ENCODE peak calls at places on chromosomes 16 and 17, in six cellular contexts. A, H, J, N, K and M are unnamed samples.

GRCh38 chr17:45132302-45132568 is at the start of gene PLCD3:
- DNase-seq in A (no peak), H (no peak), J (no peak), N (no peak), K (no peak), M (no peak)

GRCh38 chr17:27552467-27552779 is 78.6 kb upstream of the LGALS9 start:
- DNase-seq in A (peak; percentile 56), H (no peak), J (no peak), N (no peak), K (no peak), M (no peak)

GRCh38 chr17:14748036-14748715 is 447.3 kb downstream of the HS3ST3B1 start:
- DNase-seq in A (no peak), H (no peak), J (no peak), N (no peak), K (no peak), M (no peak)

GRCh38 chr16:10644092-10644491 is 50.6 kb downstream of the TEKT5 start:
- DNase-seq in A (no peak), H (no peak), J (no peak), N (no peak), K (no peak), M (no peak)

GRCh38 chr16:79815049-79815448 is 214.5 kb upstream of the MAF start:
- DNase-seq in A (no peak), H (no peak), J (no peak), N (no peak), K (no peak), M (no peak)

GRCh38 chr17:47660064-47660492 is 10.4 kb downstream of the KPNB1 start:
- DNase-seq in A (no peak), H (no peak), J (no peak), N (peak; percentile 39), K (no peak), M (no peak)

GRCh38 chr17:10668771-10669170 is 11.7 kb upstream of the MYH3 start:
- DNase-seq in A (no peak), H (no peak), J (no peak), N (no peak), K (no peak), M (no peak)

GRCh38 chr17:17922198-17922901 is 49.9 kb downstream of the TOM1L2 start:
- DNase-seq in A (no peak), H (no peak), J (peak; percentile 51), N (no peak), K (no peak), M (no peak)

GRCh38 chr17:32461853-32462617 is 17.7 kb downstream of the PSMD11 start:
- DNase-seq in A (peak; percentile 51), H (no peak), J (peak; percentile 46), N (no peak), K (no peak), M (no peak)

GRCh38 chr17:49676276-49676868 is 1.5 kb downstream of the SPOP start:
- DNase-seq in A (no peak), H (no peak), J (peak; percentile 35), N (peak; percentile 85), K (no peak), M (no peak)

GRCh38 chr16:55089600-55089999 is 158.9 kb downstream of the IRX5 start:
- DNase-seq in A (no peak), H (no peak), J (no peak), N (no peak), K (no peak), M (no peak)

GRCh38 chr17:78359216-78359935 is 501 bp downstream of the SOCS3 start:
- DNase-seq in A (no peak), H (peak; percentile 58), J (peak; percentile 60), N (no peak), K (no peak), M (no peak)

GRCh38 chr17:18877104-18877503 is 19.2 kb downstream of the PRPSAP2 start:
- DNase-seq in A (no peak), H (no peak), J (no peak), N (no peak), K (no peak), M (no peak)

GRCh38 chr16:58110590-58111330 is 18.4 kb downstream of the CFAP20 start:
- DNase-seq in A (no peak), H (no peak), J (no peak), N (no peak), K (no peak), M (no peak)

GRCh38 chr16:5030251-5030870 is 3.4 kb downstream of the NAGPA start:
- DNase-seq in A (no peak), H (no peak), J (no peak), N (no peak), K (no peak), M (no peak)

GRCh38 chr17:71765437-71765836 is 355.4 kb upstream of the SOX9 start:
- DNase-seq in A (no peak), H (no peak), J (no peak), N (no peak), K (no peak), M (no peak)

GRCh38 chr17:57607553-57608120 is 137.5 kb downstream of the CCDC182 start:
- DNase-seq in A (no peak), H (peak; percentile 76), J (no peak), N (no peak), K (peak; percentile 38), M (peak; percentile 54)

GRCh38 chr17:4249452-4250029 is 14.2 kb downstream of the ANKFY1 start:
- DNase-seq in A (no peak), H (no peak), J (peak; percentile 90), N (no peak), K (no peak), M (no peak)

GRCh38 chr16:69123894-69124293 is 8.5 kb downstream of the CHTF8 start:
- DNase-seq in A (no peak), H (no peak), J (peak; percentile 46), N (no peak), K (no peak), M (peak; percentile 32)

GRCh38 chr17:31388351-31388750 is 3.1 kb upstream of the RAB11FIP4 start:
- DNase-seq in A (no peak), H (no peak), J (no peak), N (no peak), K (no peak), M (no peak)

GRCh38 chr17:48439072-48439471 is 9.1 kb upstream of the SKAP1 start:
- DNase-seq in A (no peak), H (no peak), J (no peak), N (no peak), K (no peak), M (no peak)

GRCh38 chr17:7229504-7229903 is 4.8 kb downstream of the DVL2 start:
- DNase-seq in A (no peak), H (peak; percentile 9), J (no peak), N (no peak), K (no peak), M (no peak)

GRCh38 chr16:19173649-19174383 is 5.8 kb downstream of the SYT17 start:
- DNase-seq in A (no peak), H (no peak), J (no peak), N (no peak), K (no peak), M (no peak)

GRCh38 chr17:3647251-3647650 is 10.7 kb downstream of the CTNS start:
- DNase-seq in A (no peak), H (no peak), J (no peak), N (no peak), K (no peak), M (no peak)

GRCh38 chr16:53821487-53821886 is 117.5 kb downstream of the FTO start:
- DNase-seq in A (no peak), H (no peak), J (no peak), N (no peak), K (no peak), M (no peak)

GRCh38 chr16:49594706-49595534 is 221.3 kb downstream of the C16orf78 start:
- DNase-seq in A (no peak), H (no peak), J (no peak), N (no peak), K (no peak), M (no peak)

GRCh38 chr17:35930211-35931065 is at the start of gene RDM1:
- DNase-seq in A (peak; percentile 68), H (peak; percentile 24), J (peak; percentile 98), N (peak; percentile 53), K (no peak), M (no peak)

GRCh38 chr17:41959336-41960095 is 7.1 kb upstream of the CNP start:
- DNase-seq in A (peak; percentile 27), H (no peak), J (peak; percentile 73), N (no peak), K (no peak), M (no peak)
- H3K4me1 ChIP-seq in A (no peaks in the 10 kb centered on the region), H (peaks cover 19% of the 10 kb centered on the region), J (peaks cover 29% of the 10 kb centered on the region), N (no peaks in the 10 kb centered on the region), K (no peaks in the 10 kb centered on the region), M (no peaks in the 10 kb centered on the region)

DNA sequence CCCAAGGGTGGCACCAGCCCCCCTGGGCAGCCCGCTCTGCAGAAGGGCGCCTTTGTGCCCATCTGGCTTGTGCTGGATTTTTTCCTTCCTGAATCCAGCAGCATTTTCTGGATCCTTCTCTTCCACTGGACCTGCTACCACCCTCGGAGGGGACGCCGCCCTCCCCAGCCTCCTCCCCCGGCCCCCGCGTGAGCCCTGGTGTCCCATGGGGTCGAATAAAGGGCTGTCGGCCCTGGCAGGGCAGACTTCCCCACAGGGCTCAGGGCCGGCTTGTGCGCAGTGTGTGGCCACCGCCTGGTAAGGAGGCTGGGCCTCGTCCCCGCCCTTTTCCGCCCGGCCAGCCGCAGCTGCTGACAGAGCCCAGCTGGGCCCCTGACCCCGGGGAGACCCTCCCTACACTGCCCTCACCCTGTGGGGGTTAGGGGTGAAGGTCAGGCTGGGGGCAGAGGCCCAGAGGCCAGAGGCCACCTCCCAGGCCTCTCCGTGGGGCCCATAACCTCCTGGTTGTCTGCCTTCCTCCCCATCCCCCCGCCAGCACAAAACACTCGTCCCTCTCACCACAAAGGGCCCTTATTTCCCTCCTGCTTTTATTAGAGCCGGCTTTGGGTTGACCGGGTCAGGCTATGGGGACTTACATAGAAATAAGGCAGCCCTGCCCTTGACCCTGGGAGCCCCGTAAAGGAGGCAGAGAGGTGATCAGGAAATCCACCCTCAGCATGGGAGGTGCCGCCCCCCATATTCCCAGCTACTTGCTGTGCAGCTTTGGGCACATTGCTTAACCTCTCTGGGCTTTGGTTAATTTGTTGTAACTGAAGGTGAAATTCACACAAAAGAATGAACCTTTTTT is 179.3 kb upstream of the CIBAR2 start:
- DNase-seq in A (no peak), H (no peak), J (peak; percentile 72), N (no peak), K (no peak), M (no peak)
- H3K4me1 ChIP-seq in A (no peaks in the 10 kb centered on the region), H (peaks cover 29% of the 10 kb centered on the region), J (peaks cover 42% of the 10 kb centered on the region), N (no peaks in the 10 kb centered on the region), K (peaks cover 7% of the 10 kb centered on the region), M (peaks cover 28% of the 10 kb centered on the region)

GRCh38 chr17:81518113-81518784 is 5.7 kb upstream of the ACTG1 start:
- DNase-seq in A (no peak), H (peak; percentile 12), J (no peak), N (no peak), K (no peak), M (no peak)
- H3K4me1 ChIP-seq in A (peaks cover 34% of the 10 kb centered on the region), H (peaks cover 44% of the 10 kb centered on the region), J (peaks cover 71% of the 10 kb centered on the region), N (peaks cover 33% of the 10 kb centered on the region), K (peaks cover 15% of the 10 kb centered on the region), M (peaks cover 68% of the 10 kb centered on the region)

DNA sequence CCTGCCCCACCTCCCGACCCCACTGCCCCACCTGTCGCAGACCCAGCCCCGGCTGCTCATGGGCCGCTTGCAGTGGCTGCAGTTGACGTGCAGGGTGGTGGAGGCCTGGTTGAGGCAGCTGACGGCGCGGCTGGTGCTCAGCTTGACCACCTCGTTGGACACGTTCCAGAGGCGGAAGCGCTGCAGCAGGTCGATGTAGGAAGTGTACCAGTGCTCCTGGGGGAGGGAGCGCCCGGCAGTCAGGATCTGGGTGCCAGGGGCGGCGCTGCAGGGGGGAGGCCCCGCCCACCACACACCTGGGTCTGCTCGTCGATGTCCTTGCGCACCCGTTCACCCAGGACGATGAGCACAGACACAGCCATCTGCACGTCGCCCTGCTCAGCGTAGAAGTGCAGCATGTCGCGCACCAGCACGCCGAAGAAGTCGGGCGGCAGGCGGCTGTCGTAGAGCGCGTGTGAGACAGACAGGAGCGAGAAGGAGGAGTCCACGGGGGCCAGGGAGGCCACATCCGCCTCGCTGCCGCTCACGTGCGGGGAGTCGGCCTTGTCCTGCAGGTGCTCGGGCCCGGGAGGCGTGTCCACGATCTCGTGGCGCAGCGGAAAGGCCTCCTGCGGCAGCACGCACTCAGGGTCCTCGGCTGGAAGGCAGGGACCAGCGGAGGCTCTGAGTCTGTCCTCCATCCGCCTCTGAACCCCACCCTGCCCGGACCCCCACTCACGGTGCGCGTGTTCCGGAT is 995 bp upstream of the JMJD8 start:
- DNase-seq in A (no peak), H (peak; percentile 45), J (no peak), N (no peak), K (no peak), M (no peak)
- H3K4me1 ChIP-seq in A (peaks cover 21% of the 10 kb centered on the region), H (peaks cover 55% of the 10 kb centered on the region), J (peaks cover 98% of the 10 kb centered on the region), N (peaks cover 20% of the 10 kb centered on the region), K (peaks cover 43% of the 10 kb centered on the region), M (peaks cover 69% of the 10 kb centered on the region)